ENCODE peak calls at places on chromosomes 12 and 14, in five cellular contexts. C, G, B, Q and Z are unnamed samples.

GRCh38 chr14:104315625-104316024 is 177.2 kb downstream of the KIF26A start:
- DNase-seq in C (no peak), G (no peak), B (no peak), Q (no peak), Z (no peak)

GRCh38 chr14:35370969-35371368 is 33.6 kb downstream of the NFKBIA start:
- DNase-seq in C (no peak), G (no peak), B (no peak), Q (no peak), Z (no peak)

GRCh38 chr12:75646329-75646940 is 135.0 kb upstream of the KRR1 start:
- DNase-seq in C (no peak), G (no peak), B (no peak), Q (no peak), Z (no peak)

GRCh38 chr12:99611117-99611516 is 36.4 kb upstream of the GARIN6 start:
- DNase-seq in C (no peak), G (no peak), B (peak), Q (no peak), Z (no peak)

GRCh38 chr14:55382483-55382882 is 29.1 kb downstream of the ATG14 start:
- DNase-seq in C (no peak), G (no peak), B (no peak), Q (no peak), Z (no peak)

GRCh38 chr12:131537267-131537920 is 173.5 kb upstream of the SFSWAP start:
- DNase-seq in C (no peak), G (no peak), B (no peak), Q (no peak), Z (no peak)

GRCh38 chr12:87845995-87846483 is 183.2 kb downstream of the C12orf50 start:
- DNase-seq in C (no peak), G (no peak), B (no peak), Q (no peak), Z (no peak)

GRCh38 chr12:91746976-91747375 is 398.7 kb downstream of the BTG1 start:
- DNase-seq in C (no peak), G (no peak), B (no peak), Q (no peak), Z (no peak)

GRCh38 chr14:88323520-88324199 is 591 bp upstream of the KCNK10 start:
- DNase-seq in C (peak), G (no peak), B (peak), Q (peak), Z (no peak)

GRCh38 chr12:45703942-45704341 is 25.6 kb upstream of the ARID2 start:
- DNase-seq in C (no peak), G (no peak), B (no peak), Q (no peak), Z (no peak)

GRCh38 chr14:91568626-91569025 is 58.5 kb upstream of the PPP4R3A start:
- DNase-seq in C (no peak), G (no peak), B (no peak), Q (no peak), Z (no peak)

GRCh38 chr12:47422656-47423055 is 283.2 kb downstream of the RPAP3 start:
- DNase-seq in C (no peak), G (no peak), B (no peak), Q (no peak), Z (no peak)

GRCh38 chr12:11635341-11635740 is 14.1 kb upstream of the ETV6 start:
- DNase-seq in C (no peak), G (no peak), B (no peak), Q (no peak), Z (no peak)

GRCh38 chr12:14921218-14921617 is 17.1 kb downstream of the ERP27 start:
- DNase-seq in C (no peak), G (no peak), B (no peak), Q (no peak), Z (no peak)

GRCh38 chr12:12010277-12011031 is 60.3 kb upstream of the BCL2L14 start:
- DNase-seq in C (peak), G (peak), B (peak), Q (no peak), Z (peak)

GRCh38 chr14:77339407-77339806 is 18.6 kb downstream of the GSTZ1 start:
- DNase-seq in C (no peak), G (no peak), B (peak), Q (no peak), Z (no peak)

GRCh38 chr14:56886471-56887062 is 76.3 kb upstream of the OTX2 start:
- DNase-seq in C (no peak), G (no peak), B (no peak), Q (no peak), Z (no peak)

GRCh38 chr12:52874573-52875435 is 26.0 kb upstream of the KRT78 start:
- DNase-seq in C (no peak), G (no peak), B (no peak), Q (no peak), Z (no peak)

GRCh38 chr12:124466200-124467128 is 100.9 kb downstream of the NCOR2 start:
- DNase-seq in C (peak), G (peak), B (peak), Q (no peak), Z (no peak)